ENCODE peak calls at places on chromosomes 12 and 14, in five cellular contexts. V is brain microvascular endothelial cell, X is fibroblast of lung, U is activated T-cell treated with anti-CD3 and anti-CD28 coated beads for 48 hours, O is upper lobe of right lung. R is an unnamed sample.

GRCh38 chr14:50233335-50234250 is 2.2 kb upstream of the SOS2 start:
- DNase-seq in V (no peak), U (peak), X (no peak), O (no peak), R (no peak)

GRCh38 chr14:68787235-68787727 is 5.6 kb downstream of the ZFP36L1 start:
- DNase-seq in X (peak), V (no peak), O (no peak), U (no peak), R (peak)

GRCh38 chr14:35240233-35240632 is 51.9 kb upstream of the PSMA6 start:
- DNase-seq in X (no peak), V (no peak), U (no peak), O (no peak), R (no peak)

GRCh38 chr14:92437309-92437708 is 76.3 kb upstream of the RIN3 start:
- DNase-seq in V (no peak), O (no peak), U (no peak), X (no peak), R (no peak)

GRCh38 chr12:42097971-42098370 is 46.7 kb downstream of the GXYLT1 start:
- DNase-seq in U (no peak), O (no peak), V (no peak), X (no peak), R (no peak)

GRCh38 chr12:52208424-52209165 is 16.8 kb upstream of the KRT80 start:
- DNase-seq in V (no peak), X (no peak), U (no peak), O (peak), R (no peak)

GRCh38 chr14:69247691-69248440 is 12.1 kb upstream of the GALNT16 start:
- DNase-seq in X (peak), U (no peak), V (no peak), O (no peak), R (no peak)

GRCh38 chr12:49331360-49332222 is 5.4 kb downstream of the C1QL4 start:
- DNase-seq in U (no peak), V (peak), X (peak), O (peak), R (peak)

GRCh38 chr14:93788557-93789365 is 476 bp upstream of the PRIMA1 start:
- DNase-seq in U (no peak), X (no peak), V (no peak), O (no peak), R (no peak)

GRCh38 chr14:32761381-32761968 is 177.2 kb upstream of the NPAS3 start:
- DNase-seq in V (peak), U (no peak), X (peak), O (no peak), R (no peak)

GRCh38 chr14:75273272-75274044 is 5.2 kb upstream of the FOS start:
- DNase-seq in X (peak), O (peak), V (peak), U (no peak), R (no peak)

GRCh38 chr12:22299294-22299912 is 35.1 kb downstream of the ST8SIA1 start:
- DNase-seq in X (peak), U (no peak), V (no peak), O (no peak), R (no peak)

GRCh38 chr14:41062826-41063225 is 543.9 kb upstream of the LRFN5 start:
- DNase-seq in O (no peak), V (no peak), X (no peak), U (no peak), R (peak)

GRCh38 chr12:5088586-5089264 is 45.0 kb downstream of the KCNA5 start:
- DNase-seq in V (peak), O (no peak), U (no peak), X (peak), R (peak)

GRCh38 chr12:71371132-71371531 is 68.5 kb upstream of the LGR5 start:
- DNase-seq in O (no peak), U (no peak), X (peak), V (no peak), R (no peak)

GRCh38 chr12:12890815-12891645 is at the start of gene GPRC5A:
- DNase-seq in U (peak), O (peak), X (peak), V (peak), R (peak)

GRCh38 chr12:45966486-45966885 is 23.9 kb downstream of the SCAF11 start:
- DNase-seq in U (no peak), O (no peak), V (peak), X (peak), R (no peak)

GRCh38 chr12:9345163-9345562 is 137.0 kb upstream of the PZP start:
- DNase-seq in X (no peak), O (no peak), V (no peak), U (no peak), R (no peak)

GRCh38 chr14:88605594-88605993 is 42.8 kb downstream of the ZC3H14 start:
- DNase-seq in V (no peak), U (no peak), X (no peak), O (no peak), R (no peak)

GRCh38 chr12:98532687-98533304 is 17.4 kb downstream of the TMPO start:
- DNase-seq in X (peak), O (no peak), U (no peak), V (peak), R (peak)

GRCh38 chr12:125218952-125219351 is 153.7 kb downstream of the AACS start:
- DNase-seq in O (no peak), U (no peak), X (no peak), V (no peak), R (no peak)

GRCh38 chr14:77051101-77051500 is 22.6 kb upstream of the IRF2BPL start:
- DNase-seq in V (no peak), O (peak), X (no peak), U (no peak), R (no peak)

GRCh38 chr14:33315721-33316120 is 377.0 kb downstream of the NPAS3 start:
- DNase-seq in X (no peak), U (no peak), O (no peak), V (no peak), R (no peak)

R was measured in RCC 7860.